ENCODE peak calls at places on chromosomes 2 and 18, in ten cellular contexts. D is neural progenitor cell, S is SJSA1, W is H1, J is lung, C is GM06990, H is mesenchymal stem cell, T is heart right ventricle, E is cardiac muscle cell, M is adrenal gland. Q is an unnamed sample.

GRCh38 chr2:70472256-70472905 is 81.2 kb downstream of the TGFA start:
- DNase-seq in H (no peak), D (peak; percentile 31), E (peak; percentile 39), C (no peak), J (no peak), W (no peak), T (no peak), S (no peak), M (no peak), Q (no peak)

GRCh38 chr2:191020742-191021381 is 6.9 kb upstream of the STAT1 start:
- DNase-seq in T (peak; percentile 20), D (no peak), C (peak; percentile 49), S (no peak), H (peak; percentile 96), J (peak; percentile 61), M (peak; percentile 71), E (peak; percentile 88), W (no peak), Q (peak; percentile 39)

GRCh38 chr18:55401275-55401620 is 186.7 kb downstream of the TCF4 start:
- DNase-seq in S (no peak), M (no peak), T (no peak), D (no peak), H (peak; percentile 58), J (no peak), C (no peak), W (no peak), E (peak; percentile 40), Q (no peak)

GRCh38 chr2:128607981-128608506 is 289.4 kb upstream of the HS6ST1 start:
- DNase-seq in C (no peak), J (no peak), D (no peak), W (no peak), M (no peak), H (no peak), S (no peak), E (no peak), T (no peak), Q (peak; percentile 24)

GRCh38 chr18:12911928-12912703 is 28.1 kb upstream of the PTPN2 start:
- DNase-seq in H (no peak), E (no peak), D (no peak), M (no peak), T (no peak), J (no peak), W (peak; percentile 54), S (no peak), C (no peak), Q (no peak)

GRCh38 chr2:156826342-156826933 is 390.3 kb downstream of the GPD2 start:
- DNase-seq in H (peak; percentile 41), S (no peak), M (peak; percentile 26), T (no peak), D (no peak), J (no peak), C (no peak), W (no peak), E (peak; percentile 86), Q (peak; percentile 30)

GRCh38 chr2:35343135-35343534 is 1012.4 kb upstream of the CRIM1 start:
- DNase-seq in H (no peak), W (peak; percentile 52), T (no peak), D (peak; percentile 23), E (no peak), M (no peak), S (no peak), C (no peak), J (no peak), Q (no peak)

GRCh38 chr2:6445156-6445555 is 420.6 kb downstream of the CMPK2 start:
- DNase-seq in W (no peak), T (no peak), E (no peak), J (no peak), H (no peak), S (no peak), M (no peak), C (no peak), D (no peak), Q (no peak)

GRCh38 chr18:77220726-77221125 is 28.9 kb upstream of the GALR1 start:
- DNase-seq in S (no peak), T (no peak), J (no peak), W (no peak), E (no peak), C (no peak), D (no peak), M (no peak), H (no peak), Q (no peak)

DNA sequence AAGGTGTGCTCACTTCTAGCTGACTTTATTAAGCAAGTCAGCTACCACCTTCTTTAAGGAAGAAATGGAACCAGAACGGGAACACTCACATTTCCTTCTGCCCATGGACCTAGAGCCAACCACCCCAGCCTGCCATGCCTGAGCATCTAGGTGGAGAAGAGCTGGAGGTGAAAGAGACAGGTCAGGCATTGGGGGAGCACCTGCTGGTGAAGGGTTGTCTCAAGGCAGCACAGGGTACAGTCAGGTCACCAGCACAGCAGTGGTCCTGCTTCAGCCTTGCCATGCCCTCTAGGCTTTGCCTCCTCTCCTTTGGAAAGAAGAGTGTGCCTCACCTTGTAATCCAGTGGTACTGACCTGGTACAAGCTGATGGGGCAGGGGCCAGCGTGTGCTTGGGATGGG is 107.9 kb downstream of the KCNF1 start:
- DNase-seq in J (no peak), S (peak; percentile 21), M (no peak), T (no peak), E (no peak), W (peak; percentile 20), H (no peak), D (no peak), C (no peak), Q (no peak)
- H3K27me3 ChIP-seq in J (no peaks in the 10 kb centered on the region), S (peaks cover 16% of the 10 kb centered on the region), M (peaks cover 12% of the 10 kb centered on the region), T (peaks cover 44% of the 10 kb centered on the region), E (no peaks in the 10 kb centered on the region), W (no peaks in the 10 kb centered on the region), H (peaks cover 53% of the 10 kb centered on the region), D (no peaks in the 10 kb centered on the region), C (no peaks in the 10 kb centered on the region), Q (no peaks in the 10 kb centered on the region)

GRCh38 chr2:47769318-47769717 is 13.6 kb upstream of the MSH6 start:
- DNase-seq in D (no peak), H (no peak), M (no peak), J (no peak), S (no peak), W (no peak), E (no peak), T (no peak), C (no peak), Q (no peak)

GRCh38 chr2:47767497-47767844 is 15.5 kb upstream of the MSH6 start:
- DNase-seq in C (no peak), H (no peak), J (no peak), T (no peak), E (no peak), M (no peak), D (no peak), W (no peak), S (no peak), Q (no peak)

GRCh38 chr2:47771211-47771610 is 11.7 kb upstream of the MSH6 start:
- DNase-seq in H (peak; percentile 97), M (peak; percentile 77), S (peak; percentile 68), D (no peak), E (peak; percentile 69), C (no peak), J (no peak), T (no peak), W (no peak), Q (peak; percentile 64)

GRCh38 chr2:47772343-47772742 is 10.6 kb upstream of the MSH6 start:
- DNase-seq in J (no peak), E (no peak), D (no peak), M (no peak), W (no peak), T (no peak), H (no peak), S (no peak), C (no peak), Q (no peak)

DNA sequence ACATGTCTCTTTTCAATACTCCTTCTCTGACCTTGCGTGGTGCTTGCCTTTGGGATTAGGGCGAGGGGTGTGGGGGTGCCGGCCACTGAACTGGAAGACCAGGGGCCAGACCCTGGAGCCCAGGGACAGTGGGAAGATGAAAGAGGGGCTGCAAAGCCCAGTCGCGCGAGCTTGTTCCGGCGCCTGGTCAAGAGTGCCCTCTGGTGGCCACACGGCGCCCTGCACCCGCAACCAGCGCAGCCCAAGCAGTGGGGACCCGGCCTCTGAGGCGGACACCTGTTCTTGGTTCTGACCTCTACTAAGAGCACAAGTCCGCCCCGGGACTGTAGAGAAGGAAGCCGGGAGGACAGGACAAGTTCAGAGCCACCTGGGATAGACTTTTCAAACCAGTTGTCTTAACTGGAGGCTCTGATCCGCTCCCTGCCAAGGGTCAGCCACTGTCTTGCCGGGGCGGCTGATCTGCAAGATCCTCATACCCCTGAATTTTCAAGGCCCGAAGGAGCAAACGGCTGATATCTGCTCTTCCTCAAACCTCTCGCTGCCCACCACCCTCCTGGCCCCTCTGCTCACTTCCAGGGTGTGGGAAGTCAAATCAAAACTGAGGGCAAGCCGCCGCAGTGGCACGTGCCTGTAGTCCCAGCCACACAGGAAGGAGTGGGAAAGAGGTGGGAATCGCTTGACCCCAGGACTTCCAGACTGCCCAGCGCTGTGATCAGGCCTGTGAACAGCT is 14.9 kb upstream of the MSH6 start:
- DNase-seq in D (peak; percentile 78), S (peak; percentile 55), H (peak; percentile 40), W (peak; percentile 99), M (peak; percentile 42), T (peak; percentile 57), J (peak; percentile 60), E (peak; percentile 68), C (peak; percentile 79), Q (peak; percentile 26)
- H3K4me3 ChIP-seq in D (no peak overlapping the region), S (no peak overlapping the region), H (peak overlapping the region; percentile 67), W (no peak overlapping the region), M (no peak overlapping the region), T (no peak overlapping the region), J (no peak overlapping the region), E (no peak overlapping the region), C (no peak overlapping the region), Q (no peak overlapping the region)

GRCh38 chr2:149446735-149447134 is 116.3 kb downstream of the LYPD6 start:
- DNase-seq in E (no peak), M (no peak), T (no peak), W (no peak), D (no peak), J (no peak), S (no peak), C (no peak), H (no peak), Q (no peak)
- H3K36me3 ChIP-seq in E (no peaks in the 10 kb centered on the region), M (no peaks in the 10 kb centered on the region), T (no peaks in the 10 kb centered on the region), W (no peaks in the 10 kb centered on the region), D (no peaks in the 10 kb centered on the region), J (no peaks in the 10 kb centered on the region), S (no peaks in the 10 kb centered on the region), C (no peaks in the 10 kb centered on the region), H (no peaks in the 10 kb centered on the region), Q (no peaks in the 10 kb centered on the region)

GRCh38 chr2:234032301-234032856 is 18.1 kb upstream of the SPP2 start:
- DNase-seq in E (peak; percentile 5), H (peak; percentile 51), M (no peak), J (no peak), W (no peak), S (no peak), D (no peak), C (no peak), T (no peak), Q (peak; percentile 16)

GRCh38 chr2:234033885-234034284 is 16.6 kb upstream of the SPP2 start:
- DNase-seq in J (no peak), E (no peak), M (no peak), C (no peak), S (no peak), T (no peak), H (no peak), D (no peak), W (no peak), Q (no peak)

GRCh38 chr2:234033174-234033573 is 17.3 kb upstream of the SPP2 start:
- DNase-seq in J (no peak), D (no peak), H (peak; percentile 42), W (no peak), T (no peak), E (no peak), M (no peak), S (no peak), C (no peak), Q (no peak)

GRCh38 chr2:234029150-234029733 is 21.3 kb upstream of the SPP2 start:
- DNase-seq in T (no peak), C (no peak), J (no peak), M (no peak), W (no peak), D (no peak), H (no peak), S (no peak), E (no peak), Q (no peak)

GRCh38 chr2:234031207-234031606 is 19.3 kb upstream of the SPP2 start:
- DNase-seq in W (no peak), T (no peak), D (no peak), E (no peak), C (no peak), J (no peak), S (no peak), M (no peak), H (no peak), Q (peak; percentile 5)
- H3K27me3 ChIP-seq in W (no peaks in the 10 kb centered on the region), T (peaks cover 35% of the 10 kb centered on the region), D (no peaks in the 10 kb centered on the region), E (no peaks in the 10 kb centered on the region), C (peaks cover 1% of the 10 kb centered on the region), J (no peaks in the 10 kb centered on the region), S (peaks cover 57% of the 10 kb centered on the region), M (peaks cover 19% of the 10 kb centered on the region), H (no peaks in the 10 kb centered on the region), Q (no peaks in the 10 kb centered on the region)

Q was measured in MG63.